ENCODE peak calls at places on chromosomes 2 and 18, in five cellular contexts. K is breast epithelium; M is mucosa of descending colon; C is cardiac muscle cell; Q is CD4-positive, alpha-beta memory T cell. B is an unnamed sample.

GRCh38 chr2:214810670-214811069 is 1.2 kb upstream of the BARD1 start:
- DNase-seq in Q (no peak), C (peak; percentile 13), K (no peak), M (peak; percentile 33), B (peak; percentile 33)

GRCh38 chr2:25306767-25307368 is 34.9 kb downstream of the DNMT3A start:
- DNase-seq in Q (no peak), K (no peak), C (no peak), M (no peak), B (no peak)

GRCh38 chr18:5295231-5295920 is at the start of gene ZBTB14:
- DNase-seq in K (peak; percentile 27), M (peak; percentile 65), C (peak; percentile 78), Q (peak; percentile 77), B (peak; percentile 69)

GRCh38 chr18:80104364-80104779 is 4.7 kb upstream of the ADNP2 start:
- DNase-seq in K (no peak), M (no peak), Q (no peak), C (no peak), B (no peak)

GRCh38 chr18:7940379-7940778 is 373.3 kb downstream of the PTPRM start:
- DNase-seq in K (no peak), Q (no peak), M (no peak), C (no peak), B (no peak)

GRCh38 chr18:61606068-61606660 is 272.9 kb downstream of the CDH20 start:
- DNase-seq in K (peak; percentile 22), C (peak; percentile 70), M (peak; percentile 13), Q (no peak), B (no peak)

GRCh38 chr2:128714285-128714684 is 395.6 kb upstream of the HS6ST1 start:
- DNase-seq in M (no peak), Q (no peak), C (no peak), K (no peak), B (peak; percentile 44)

GRCh38 chr18:63119647-63120046 is 199.9 kb downstream of the BCL2 start:
- DNase-seq in K (no peak), Q (no peak), M (peak; percentile 65), C (peak; percentile 36), B (no peak)

GRCh38 chr18:62521588-62521987 is 1.2 kb upstream of the ZCCHC2 start:
- DNase-seq in Q (no peak), C (peak; percentile 30), K (no peak), M (no peak), B (no peak)

GRCh38 chr2:118492335-118492734 is 355.1 kb downstream of the EN1 start:
- DNase-seq in M (no peak), C (peak; percentile 60), Q (no peak), K (no peak), B (no peak)

GRCh38 chr2:101725515-101726192 is 28.1 kb downstream of the MAP4K4 start:
- DNase-seq in M (peak; percentile 38), K (no peak), Q (no peak), C (peak; percentile 47), B (no peak)

DNA sequence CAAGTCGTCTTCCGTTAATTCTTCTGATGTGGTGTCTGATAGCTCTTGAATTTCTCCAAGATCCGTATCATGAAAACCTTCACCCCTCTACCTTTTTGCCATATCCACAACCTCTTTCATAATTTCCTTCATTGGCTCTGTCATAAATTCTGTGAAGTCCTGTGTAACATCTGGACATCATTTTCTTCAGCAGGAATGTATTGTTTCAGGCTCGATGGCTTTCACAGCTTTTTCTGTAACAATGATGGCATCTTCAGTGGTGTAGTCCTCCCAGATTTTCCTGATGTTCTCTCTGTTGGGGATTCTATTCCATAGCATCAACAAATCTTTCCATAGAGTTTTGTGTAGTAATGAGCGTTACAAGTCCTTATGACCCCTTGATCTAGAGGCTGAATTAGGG is 114.2 kb upstream of the EML6 start:
- DNase-seq in K (no peak), Q (no peak), C (no peak), M (no peak), B (no peak)
- H3K4me1 ChIP-seq in K (peaks cover 12% of the 10 kb centered on the region), Q (peaks cover 38% of the 10 kb centered on the region), C (peaks cover 36% of the 10 kb centered on the region), M (peaks cover 10% of the 10 kb centered on the region), B (peaks cover 8% of the 10 kb centered on the region)

GRCh38 chr2:71556811-71557210 is 103.5 kb downstream of the DYSF start:
- DNase-seq in M (no peak), C (no peak), K (no peak), Q (no peak), B (no peak)

GRCh38 chr2:71554706-71555056 is 101.3 kb downstream of the DYSF start:
- DNase-seq in M (no peak), C (no peak), Q (no peak), K (no peak), B (no peak)

GRCh38 chr2:71557321-71557720 is 104.0 kb downstream of the DYSF start:
- DNase-seq in M (no peak), K (no peak), Q (no peak), C (no peak), B (no peak)

GRCh38 chr2:71554028-71554705 is 100.8 kb downstream of the DYSF start:
- DNase-seq in Q (no peak), K (no peak), C (no peak), M (no peak), B (no peak)

DNA sequence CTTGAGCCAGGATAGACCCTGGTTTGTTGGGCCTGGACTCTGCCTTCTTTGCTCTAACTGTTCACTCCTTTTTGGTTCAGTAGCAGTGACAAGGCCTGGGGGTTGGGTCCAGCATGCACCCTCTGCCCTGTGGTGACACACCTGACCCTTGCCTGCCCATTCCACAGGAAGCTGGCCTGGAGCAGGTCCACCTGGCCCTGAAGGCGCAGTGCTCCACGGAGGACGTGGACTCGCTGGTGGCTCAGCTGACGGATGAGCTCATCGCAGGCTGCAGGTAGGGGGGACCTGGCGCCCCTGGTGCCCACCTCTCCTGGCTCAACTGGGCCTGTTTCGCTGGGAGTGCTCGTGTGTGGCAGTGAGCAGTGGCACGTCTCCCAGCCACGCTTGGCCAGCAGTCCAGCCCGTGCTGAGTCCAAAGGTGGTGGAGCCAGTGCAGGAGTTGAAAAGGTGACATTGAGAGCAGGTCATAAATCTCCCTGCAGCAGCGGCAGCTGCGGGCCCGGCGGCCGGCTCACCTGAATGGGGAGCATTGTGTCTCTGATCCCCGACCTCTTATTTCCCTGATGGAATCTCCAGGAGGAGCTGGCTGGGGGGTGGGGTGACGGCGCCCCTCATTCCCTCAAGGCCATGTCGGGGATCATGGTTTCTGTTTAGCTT is 102.6 kb downstream of the DYSF start:
- DNase-seq in C (no peak), K (no peak), M (no peak), Q (no peak), B (peak; percentile 78)
- H3K4me1 ChIP-seq in C (no peaks in the 10 kb centered on the region), K (no peaks in the 10 kb centered on the region), M (no peaks in the 10 kb centered on the region), Q (no peaks in the 10 kb centered on the region), B (no peaks in the 10 kb centered on the region)

GRCh38 chr2:44424211-44424610 is 62.5 kb downstream of the CAMKMT start:
- DNase-seq in Q (no peak), K (no peak), M (no peak), C (no peak), B (no peak)
- H3K4me1 ChIP-seq in Q (no peaks in the 10 kb centered on the region), K (no peaks in the 10 kb centered on the region), M (no peaks in the 10 kb centered on the region), C (no peaks in the 10 kb centered on the region), B (no peaks in the 10 kb centered on the region)

DNA sequence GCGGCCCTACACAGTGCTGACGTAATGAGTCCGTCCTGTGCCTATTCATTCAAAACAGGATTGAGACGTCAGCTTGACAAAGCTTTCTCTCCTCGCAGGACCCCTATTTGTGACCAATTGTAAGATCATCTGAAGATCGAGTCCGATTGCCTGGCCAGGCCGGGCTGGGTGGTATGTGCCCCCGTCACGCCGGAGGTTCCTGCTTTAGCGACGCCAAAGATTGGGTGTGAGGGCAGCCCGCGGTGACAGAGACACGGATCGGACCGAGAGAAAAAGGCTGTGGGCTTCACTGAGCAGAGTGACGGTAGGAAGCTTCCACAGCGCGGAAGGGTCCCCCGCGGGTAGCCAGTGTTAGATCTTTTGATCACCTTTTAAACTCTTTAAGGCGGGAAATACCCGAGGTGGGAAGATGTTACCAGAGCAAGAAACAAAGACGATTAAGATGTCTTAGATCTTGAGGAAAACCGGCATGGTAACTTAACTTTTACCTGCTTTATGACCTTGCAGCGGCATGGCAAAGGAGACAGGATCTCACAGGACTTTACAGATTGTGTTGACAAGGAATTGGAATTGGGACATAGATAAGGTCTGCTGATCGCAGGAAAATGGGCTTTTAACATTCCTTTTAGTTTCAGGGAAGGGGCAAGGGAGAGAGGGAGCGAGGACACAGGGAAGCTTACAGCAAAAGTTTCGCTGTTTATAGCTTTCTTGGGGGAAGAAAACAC is 220.0 kb downstream of the METTL4 start:
- DNase-seq in M (no peak), Q (no peak), K (no peak), C (no peak), B (peak; percentile 70)
- H3K4me1 ChIP-seq in M (no peaks in the 10 kb centered on the region), Q (no peaks in the 10 kb centered on the region), K (no peaks in the 10 kb centered on the region), C (no peaks in the 10 kb centered on the region), B (no peaks in the 10 kb centered on the region)

GRCh38 chr2:85769987-85770362 is 16.2 kb downstream of the ATOH8 start:
- DNase-seq in K (no peak), C (no peak), Q (no peak), M (no peak), B (no peak)
- H3K4me1 ChIP-seq in K (peaks cover 18% of the 10 kb centered on the region), C (peaks cover 75% of the 10 kb centered on the region), Q (no peaks in the 10 kb centered on the region), M (peaks cover 17% of the 10 kb centered on the region), B (peaks cover 89% of the 10 kb centered on the region)

GRCh38 chr2:175220075-175220474 is 38.6 kb upstream of the ATP5MC3 start:
- DNase-seq in Q (no peak), K (no peak), M (no peak), C (no peak), B (no peak)

GRCh38 chr2:175218551-175218950 is 37.0 kb upstream of the ATP5MC3 start:
- DNase-seq in M (no peak), Q (no peak), C (no peak), K (no peak), B (no peak)
- H3K4me1 ChIP-seq in M (no peaks in the 10 kb centered on the region), Q (no peaks in the 10 kb centered on the region), C (no peaks in the 10 kb centered on the region), K (no peaks in the 10 kb centered on the region), B (no peaks in the 10 kb centered on the region)

GRCh38 chr2:232693344-232693743 is 3.8 kb upstream of the GIGYF2 start:
- DNase-seq in C (no peak), K (peak; percentile 10), Q (no peak), M (no peak), B (no peak)

GRCh38 chr2:232689152-232689910 is 7.8 kb upstream of the GIGYF2 start:
- DNase-seq in C (peak; percentile 73), Q (no peak), K (no peak), M (peak; percentile 31), B (no peak)

GRCh38 chr2:232683368-232683767 is 13.8 kb upstream of the GIGYF2 start:
- DNase-seq in C (no peak), M (no peak), Q (no peak), K (no peak), B (no peak)

GRCh38 chr2:232687382-232688160 is 9.6 kb upstream of the GIGYF2 start:
- DNase-seq in C (no peak), K (no peak), Q (no peak), M (no peak), B (no peak)

DNA sequence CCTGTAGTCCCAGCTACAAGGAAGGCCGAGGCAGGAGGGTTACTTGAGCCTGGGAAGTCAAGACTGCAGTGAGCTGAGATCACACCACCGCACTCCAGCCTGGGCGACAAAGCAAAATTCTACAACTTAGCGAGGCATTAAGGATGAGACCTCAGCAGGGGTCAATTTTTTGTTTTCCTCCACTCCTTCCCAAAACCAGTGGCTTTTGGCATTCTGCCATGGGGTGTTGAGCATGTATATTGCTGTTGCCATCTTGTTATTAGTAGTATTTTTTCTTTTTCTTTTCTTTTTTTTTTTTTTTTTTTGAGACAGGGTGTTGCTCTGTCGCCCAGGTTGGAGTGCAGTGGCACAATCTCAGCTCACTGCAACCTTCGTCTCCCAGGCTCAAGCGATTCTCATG is 8.9 kb upstream of the GIGYF2 start:
- DNase-seq in K (no peak), C (no peak), M (no peak), Q (no peak), B (no peak)
- H3K4me1 ChIP-seq in K (no peaks in the 10 kb centered on the region), C (no peaks in the 10 kb centered on the region), M (no peaks in the 10 kb centered on the region), Q (no peaks in the 10 kb centered on the region), B (no peaks in the 10 kb centered on the region)

B was measured in left lung.